ENCODE peak calls at places on chromosomes 12 and 14, in five cellular contexts. Q, E, S, O and K are unnamed samples.

GRCh38 chr14:104278214-104278534 is 139.8 kb downstream of the KIF26A start:
- DNase-seq in Q (no peak), E (no peak), S (no peak), O (no peak), K (no peak)

GRCh38 chr12:24045816-24046257 is 96.4 kb upstream of the SOX5 start:
- DNase-seq in Q (no peak), E (no peak), S (no peak), O (peak; percentile 45), K (no peak)

GRCh38 chr12:48454675-48455074 is 17.7 kb upstream of the ANP32D start:
- DNase-seq in Q (no peak), E (peak; percentile 31), S (no peak), O (no peak), K (no peak)

GRCh38 chr12:54759751-54760150 is 94.6 kb upstream of the MUCL1 start:
- DNase-seq in Q (no peak), E (peak; percentile 91), S (no peak), O (no peak), K (no peak)

GRCh38 chr12:67531519-67531918 is 117.0 kb upstream of the DYRK2 start:
- DNase-seq in Q (no peak), E (no peak), S (no peak), O (no peak), K (no peak)

GRCh38 chr14:98240396-98240795 is 1031.6 kb downstream of the BCL11B start:
- DNase-seq in Q (no peak), E (no peak), S (no peak), O (no peak), K (no peak)

GRCh38 chr12:21615441-21615840 is 10.8 kb upstream of the GYS2 start:
- DNase-seq in Q (no peak), E (no peak), S (no peak), O (no peak), K (no peak)

GRCh38 chr12:6072302-6072752 is 52.1 kb downstream of the VWF start:
- DNase-seq in Q (no peak), E (no peak), S (no peak), O (no peak), K (no peak)

GRCh38 chr12:121050725-121051124 is 11.7 kb upstream of the OASL start:
- DNase-seq in Q (no peak), E (peak; percentile 14), S (no peak), O (no peak), K (no peak)

GRCh38 chr14:100542619-100543205 is 44.5 kb downstream of the BEGAIN start:
- DNase-seq in Q (no peak), E (no peak), S (no peak), O (peak; percentile 32), K (no peak)

GRCh38 chr12:3725267-3726115 is 27.4 kb downstream of the CRACR2A start:
- DNase-seq in Q (no peak), E (peak; percentile 44), S (no peak), O (no peak), K (no peak)

GRCh38 chr12:22437031-22437806 is 102.7 kb upstream of the ST8SIA1 start:
- DNase-seq in Q (no peak), E (peak; percentile 85), S (no peak), O (no peak), K (no peak)

GRCh38 chr14:105876829-105877228 is 350.4 kb downstream of the TMEM121 start:
- DNase-seq in Q (no peak), E (no peak), S (no peak), O (peak; percentile 11), K (no peak)

GRCh38 chr12:3670083-3670620 is 82.8 kb downstream of the CRACR2A start:
- DNase-seq in Q (no peak), E (no peak), S (no peak), O (no peak), K (no peak)

GRCh38 chr12:210277-211141 is 3.4 kb downstream of the SLC6A12 start:
- DNase-seq in Q (no peak), E (no peak), S (no peak), O (no peak), K (no peak)
- H3K27me3 ChIP-seq in Q (no peaks in the 10 kb centered on the region), E (no peaks in the 10 kb centered on the region), S (peaks cover 4% of the 10 kb centered on the region), O (no peaks in the 10 kb centered on the region), K (peaks cover 3% of the 10 kb centered on the region)

GRCh38 chr12:100114574-100114973 is 28.1 kb downstream of the BLTP3B start:
- DNase-seq in Q (no peak), E (no peak), S (no peak), O (no peak), K (no peak)
- H3K27me3 ChIP-seq in Q (no peaks in the 10 kb centered on the region), E (no peaks in the 10 kb centered on the region), S (no peaks in the 10 kb centered on the region), O (no peaks in the 10 kb centered on the region), K (no peaks in the 10 kb centered on the region)

DNA sequence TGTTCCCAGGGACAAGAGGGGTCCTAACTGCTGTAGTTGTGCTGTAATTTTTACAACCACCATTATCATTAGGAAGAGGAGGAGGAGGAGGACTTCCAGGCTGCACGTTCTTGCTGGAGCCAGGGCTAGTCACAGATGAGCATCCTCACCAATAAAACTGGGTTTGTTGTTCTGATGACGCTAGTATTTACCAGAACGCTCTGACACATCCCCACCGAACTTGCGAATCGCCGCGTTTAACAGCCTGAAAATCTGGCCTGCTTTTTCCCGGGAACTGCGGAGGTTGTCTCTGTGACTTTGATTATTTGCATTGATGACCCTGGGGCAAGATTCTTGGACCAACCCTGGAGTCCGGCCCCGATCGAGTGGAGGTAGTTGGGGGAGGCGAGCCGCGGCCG is 10.2 kb downstream of the TBX5 start:
- DNase-seq in Q (no peak), E (peak; percentile 38), S (no peak), O (no peak), K (no peak)
- H3K27me3 ChIP-seq in Q (peaks cover 14% of the 10 kb centered on the region), E (peaks cover 56% of the 10 kb centered on the region), S (peaks cover 33% of the 10 kb centered on the region), O (no peaks in the 10 kb centered on the region), K (peaks cover 88% of the 10 kb centered on the region)

GRCh38 chr12:52469853-52470252 is 3.8 kb downstream of the KRT6C start:
- DNase-seq in Q (no peak), E (no peak), S (no peak), O (no peak), K (no peak)
- H3K27me3 ChIP-seq in Q (no peaks in the 10 kb centered on the region), E (no peaks in the 10 kb centered on the region), S (no peaks in the 10 kb centered on the region), O (no peaks in the 10 kb centered on the region), K (no peaks in the 10 kb centered on the region)

DNA sequence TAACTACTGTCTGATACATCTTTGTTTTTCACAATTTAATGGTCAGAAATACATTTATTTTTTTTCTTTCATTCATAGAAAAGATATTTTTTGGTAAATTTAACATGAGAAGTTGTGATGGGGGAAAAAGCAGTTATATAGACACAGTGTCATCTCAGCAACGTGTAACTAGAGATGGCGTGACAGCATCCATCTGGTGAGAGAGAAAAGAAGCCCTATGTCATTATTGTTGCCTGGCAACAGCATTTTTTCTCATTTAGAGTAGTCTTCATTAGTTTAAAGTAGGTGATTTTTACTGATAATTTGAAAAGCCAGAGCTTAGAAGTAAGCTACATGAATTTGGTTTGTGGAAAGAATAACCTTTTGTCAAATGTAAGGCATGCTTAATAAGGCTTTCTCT is 128.5 kb downstream of the ACSS3 start:
- DNase-seq in Q (no peak), E (peak; percentile 12), S (no peak), O (no peak), K (no peak)
- H3K27me3 ChIP-seq in Q (no peaks in the 10 kb centered on the region), E (no peaks in the 10 kb centered on the region), S (no peaks in the 10 kb centered on the region), O (no peaks in the 10 kb centered on the region), K (no peaks in the 10 kb centered on the region)

GRCh38 chr12:80710727-80711066 is 3.3 kb downstream of the MYF6 start:
- DNase-seq in Q (no peak), E (no peak), S (no peak), O (no peak), K (no peak)
- H3K27me3 ChIP-seq in Q (no peaks in the 10 kb centered on the region), E (peaks cover 18% of the 10 kb centered on the region), S (no peaks in the 10 kb centered on the region), O (no peaks in the 10 kb centered on the region), K (no peaks in the 10 kb centered on the region)